ENCODE peak calls at places on chromosome 22, in six cellular contexts. E is right lobe of liver, T is HCT116, M is K562, F is stomach, I is IMR-90. W is an unnamed sample. For H3K4me1, the result is how much of the 10 kb centered on the place peaks cover.

GRCh38 chr22:27247691-27248434 is 553.7 kb downstream of the MN1 start:
- DNase-seq in F (no peak), E (no peak), T (no peak), M (no peak), I (no peak), W (no peak)

GRCh38 chr22:24146791-24147353 is 34.4 kb upstream of the SUSD2 start:
- DNase-seq in M (no peak), E (no peak), F (no peak), T (no peak), I (peak), W (peak)

GRCh38 chr22:31084811-31085492 is 3.8 kb downstream of the SMTN start:
- DNase-seq in F (peak), E (peak), M (peak), I (peak), T (no peak), W (peak)

GRCh38 chr22:47165338-47165931 is 403.0 kb downstream of the TBC1D22A start:
- DNase-seq in I (no peak), M (no peak), T (no peak), F (no peak), E (peak), W (no peak)

GRCh38 chr22:36160499-36160942 is at the start of gene APOL3:
- DNase-seq in M (no peak), F (peak), E (peak), I (peak), T (no peak), W (peak)

GRCh38 chr22:24341657-24342056 is 71.0 kb downstream of the SPECC1L start:
- DNase-seq in M (no peak), I (no peak), E (no peak), T (no peak), F (no peak), W (no peak)

GRCh38 chr22:43439368-43440102 is 27.7 kb downstream of the MPPED1 start:
- DNase-seq in T (no peak), E (no peak), M (no peak), F (no peak), I (no peak), W (no peak)

GRCh38 chr22:39212721-39213376 is 31.9 kb downstream of the PDGFB start:
- DNase-seq in I (no peak), F (no peak), T (peak), E (no peak), M (peak), W (no peak)

GRCh38 chr22:42905217-42905616 is 48.1 kb upstream of the ARFGAP3 start:
- DNase-seq in M (no peak), F (peak), E (peak), T (no peak), I (no peak), W (no peak)

GRCh38 chr22:36039125-36039524 is 10.5 kb upstream of the RBFOX2 start:
- DNase-seq in T (no peak), E (no peak), I (no peak), F (no peak), M (no peak), W (no peak)

GRCh38 chr22:23405366-23405851 is 174.7 kb downstream of the IGLL1 start:
- DNase-seq in M (no peak), E (no peak), T (no peak), F (no peak), I (no peak), W (no peak)

GRCh38 chr22:42196454-42196853 is 65.8 kb upstream of the CYP2D6 start:
- DNase-seq in E (no peak), T (no peak), M (no peak), I (no peak), F (no peak), W (no peak)

GRCh38 chr22:37483594-37484114 is 2.5 kb downstream of the MFNG start:
- DNase-seq in T (no peak), F (no peak), M (no peak), I (no peak), E (no peak), W (no peak)

GRCh38 chr22:37485714-37486223 is 415 bp downstream of the MFNG start:
- DNase-seq in T (no peak), I (no peak), F (no peak), M (no peak), E (no peak), W (no peak)

GRCh38 chr22:37483050-37483449 is 3.1 kb downstream of the MFNG start:
- DNase-seq in T (no peak), F (no peak), M (no peak), I (no peak), E (no peak), W (no peak)

GRCh38 chr22:37485006-37485713 is 1.0 kb downstream of the MFNG start:
- DNase-seq in T (no peak), E (no peak), F (no peak), M (no peak), I (no peak), W (no peak)

GRCh38 chr22:37484115-37485005 is 1.8 kb downstream of the MFNG start:
- DNase-seq in M (no peak), F (peak), E (peak), I (no peak), T (no peak), W (peak)
- H3K4me3 ChIP-seq in M (no peak), F (peak), E (peak), I (no peak), T (no peak), W (peak)

GRCh38 chr22:32826537-32826936 is 25.0 kb downstream of the TIMP3 start:
- DNase-seq in I (no peak), T (no peak), F (no peak), E (no peak), M (no peak), W (no peak)

GRCh38 chr22:32827061-32827602 is 25.6 kb downstream of the TIMP3 start:
- DNase-seq in F (no peak), I (no peak), M (no peak), E (no peak), T (no peak), W (no peak)

GRCh38 chr22:32828561-32828960 is 27.1 kb downstream of the TIMP3 start:
- DNase-seq in T (no peak), M (no peak), I (no peak), F (no peak), E (no peak), W (no peak)

GRCh38 chr22:32829451-32829851 is 27.9 kb downstream of the TIMP3 start:
- DNase-seq in T (no peak), M (no peak), F (no peak), E (no peak), I (no peak), W (no peak)

DNA sequence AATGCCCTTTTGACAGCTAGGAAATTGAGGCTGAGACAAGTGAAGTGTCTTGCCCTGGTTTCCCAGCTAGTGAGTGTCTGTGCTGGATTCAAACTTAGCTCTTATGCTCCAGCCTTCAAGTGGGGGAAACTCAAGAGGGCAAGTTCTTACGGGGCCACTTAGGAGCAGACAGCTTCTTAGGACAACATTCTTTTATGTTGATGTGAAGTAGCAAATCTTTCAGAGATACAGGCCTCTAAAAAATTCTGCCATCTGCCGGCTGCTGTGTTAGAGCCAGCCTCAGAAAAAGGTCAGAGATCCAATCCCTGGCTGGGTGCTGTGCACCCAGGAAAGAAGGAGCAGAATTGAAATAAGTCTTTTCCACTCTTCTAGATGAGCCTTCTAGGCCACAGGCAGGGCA is 26.6 kb downstream of the TIMP3 start:
- DNase-seq in E (no peak), F (no peak), I (no peak), M (no peak), T (no peak), W (no peak)
- H3K4me1 ChIP-seq in E (under half), F (half or more), I (under half), M (under half), T (under half), W (under half)

DNA sequence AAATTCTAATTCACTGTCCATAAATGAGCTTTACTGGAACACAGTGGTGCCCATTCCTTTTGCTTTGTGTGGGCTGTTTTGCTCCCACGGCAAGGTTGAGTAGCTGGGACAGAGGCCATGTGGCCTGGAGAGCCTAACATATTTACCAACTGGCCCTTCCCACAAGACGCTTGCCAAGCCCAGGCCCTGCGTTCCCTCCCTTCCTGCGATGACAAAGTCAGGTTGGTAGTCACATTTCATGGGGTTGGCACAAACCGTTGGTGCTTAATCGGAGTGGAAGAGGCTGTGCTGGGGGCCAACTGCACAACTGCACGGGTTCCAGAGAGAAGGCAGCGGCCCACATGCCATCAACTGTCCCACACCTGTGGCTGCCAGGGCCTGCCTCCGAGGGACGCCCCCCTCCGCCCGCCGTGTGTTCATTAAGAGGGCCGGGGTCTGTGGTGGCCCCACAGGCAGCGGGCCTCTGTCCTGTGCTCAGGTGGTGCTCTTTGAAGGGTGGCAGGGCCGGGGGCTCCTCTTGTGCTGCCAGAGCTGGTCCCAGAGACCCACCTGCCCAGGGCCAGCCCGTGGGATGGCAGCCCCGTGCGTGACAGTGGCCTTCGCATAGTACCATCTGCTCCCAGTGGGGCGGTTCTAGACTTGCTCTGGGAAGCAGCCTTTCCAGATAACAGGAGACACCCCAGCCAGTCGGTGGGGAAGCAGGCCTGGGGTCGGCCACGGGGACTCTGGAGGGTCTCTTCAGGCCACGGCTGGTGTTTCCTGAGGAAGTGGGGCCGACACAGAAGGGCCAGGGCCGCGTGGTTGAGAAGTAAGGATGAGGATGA is 81.5 kb upstream of the CLDN5 start:
- DNase-seq in F (no peak), E (peak), T (no peak), I (no peak), M (peak), W (peak)
- TF ChIP-seq POLR2A in F (no peak), E (peak), T (no peak), I (no peak), M (no peak), W (peak)

DNA sequence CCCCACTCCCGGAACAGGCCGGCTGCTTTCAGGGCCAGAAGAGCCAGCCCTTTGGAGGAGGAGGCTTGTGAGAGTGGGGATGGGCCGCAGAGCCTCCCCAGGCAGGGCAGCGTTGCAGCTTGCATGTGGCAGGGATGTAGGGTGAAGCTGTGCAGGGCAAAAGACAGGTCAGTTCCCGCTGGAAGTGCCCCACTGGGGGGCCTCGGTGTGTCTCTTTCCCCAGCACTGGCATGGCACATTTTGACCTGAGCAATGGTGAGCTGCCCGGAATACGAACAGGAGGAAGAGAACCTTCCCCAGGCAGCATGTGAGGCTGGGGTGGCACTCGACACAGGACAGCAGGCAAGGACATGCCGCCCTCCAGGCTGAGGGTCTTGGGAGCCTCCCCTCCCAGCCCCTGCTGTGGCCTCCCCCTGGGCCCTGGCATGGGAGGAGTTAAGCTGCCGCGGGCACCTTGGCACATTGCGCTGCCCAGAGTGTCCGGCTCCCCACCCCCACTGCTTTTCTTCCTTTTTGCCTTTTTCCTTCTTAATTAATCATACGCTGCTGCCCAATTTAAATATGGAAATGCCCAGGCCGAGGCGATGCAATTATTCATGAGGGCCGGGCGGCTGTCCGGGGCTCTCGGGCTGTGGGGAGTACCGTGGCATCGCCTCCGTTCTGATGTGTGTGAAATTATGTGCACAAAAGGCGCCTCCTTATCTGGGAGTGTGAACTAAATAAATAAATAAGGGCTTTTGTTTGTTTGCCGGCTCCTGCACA is 76.0 kb upstream of the WNT7B start:
- DNase-seq in I (no peak), M (no peak), T (no peak), F (peak), E (peak), W (no peak)
- H3K4me3 ChIP-seq in I (peak), M (no peak), T (peak), F (peak), E (peak), W (peak)

DNA sequence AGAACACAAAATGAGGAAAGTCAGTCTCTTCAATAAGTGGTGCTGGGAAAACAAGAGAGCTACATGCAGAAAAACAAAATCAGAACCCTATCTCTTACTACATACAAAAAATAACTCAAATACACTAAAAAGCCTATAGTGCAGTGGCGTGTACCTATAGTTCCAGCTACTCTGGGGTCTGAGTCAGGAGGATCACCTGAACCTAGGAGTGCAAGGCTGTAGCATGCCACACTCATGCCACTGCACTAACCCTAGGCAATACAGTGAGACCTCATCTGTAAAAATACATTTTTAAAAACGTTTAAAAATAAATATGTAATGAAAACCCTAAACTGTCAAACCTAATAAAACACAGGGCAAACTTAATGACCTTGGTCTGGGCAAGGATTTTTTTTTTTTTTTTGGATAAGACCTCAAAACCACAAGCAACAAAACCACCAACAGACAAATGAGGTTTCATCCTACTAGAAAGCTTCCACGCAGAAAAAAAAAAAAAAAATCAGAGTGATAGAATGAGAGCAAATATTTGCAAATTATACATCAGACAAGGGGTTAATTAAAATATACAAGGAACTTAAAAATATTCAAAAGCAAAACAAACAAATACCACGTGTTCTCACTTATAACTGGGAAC is 35.2 kb downstream of the XKR3 start:
- DNase-seq in F (no peak), I (no peak), E (no peak), T (no peak), M (no peak), W (no peak)
- H3K4me1 ChIP-seq in F (under half), I (under half), E (under half), T (under half), M (under half), W (under half)

DNA sequence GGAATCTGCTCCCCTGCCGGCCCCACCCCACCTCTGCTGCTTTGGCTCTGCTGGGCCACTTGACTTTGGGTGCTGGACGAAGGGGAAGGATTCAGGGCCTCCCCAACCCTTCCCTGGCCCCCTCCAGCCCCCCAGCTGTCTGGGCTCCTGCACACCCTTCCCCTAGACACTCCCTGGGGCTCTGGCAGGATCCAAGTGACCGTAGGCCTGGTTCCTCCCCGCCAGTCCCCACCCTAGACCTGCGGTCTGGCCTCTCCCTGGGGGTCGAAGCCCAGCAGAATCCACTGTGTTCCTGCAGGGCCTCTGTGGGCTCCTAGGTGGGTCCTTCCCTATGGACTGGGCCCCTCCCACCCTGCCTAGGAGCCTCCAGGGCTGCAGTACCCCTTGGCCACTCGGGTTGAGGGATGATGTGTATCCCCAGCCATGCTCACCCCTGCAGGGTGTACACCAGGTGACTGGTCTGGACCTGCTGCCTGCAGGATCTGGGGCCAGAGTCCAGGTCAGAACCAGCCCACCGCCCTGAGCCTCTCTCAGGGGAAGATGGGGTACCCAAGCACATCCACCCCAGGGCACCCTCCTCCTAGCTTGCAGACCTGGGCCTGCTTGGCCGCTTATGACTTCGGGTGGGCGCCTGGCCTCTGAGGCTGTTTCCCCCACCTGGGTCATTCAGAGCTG is 5.6 kb downstream of the PIM3 start:
- DNase-seq in T (no peak), F (peak), M (no peak), I (no peak), E (peak), W (peak)
- TF ChIP-seq POLR2A in T (no peak), F (no peak), M (no peak), I (peak), E (no peak), W (no peak)

DNA sequence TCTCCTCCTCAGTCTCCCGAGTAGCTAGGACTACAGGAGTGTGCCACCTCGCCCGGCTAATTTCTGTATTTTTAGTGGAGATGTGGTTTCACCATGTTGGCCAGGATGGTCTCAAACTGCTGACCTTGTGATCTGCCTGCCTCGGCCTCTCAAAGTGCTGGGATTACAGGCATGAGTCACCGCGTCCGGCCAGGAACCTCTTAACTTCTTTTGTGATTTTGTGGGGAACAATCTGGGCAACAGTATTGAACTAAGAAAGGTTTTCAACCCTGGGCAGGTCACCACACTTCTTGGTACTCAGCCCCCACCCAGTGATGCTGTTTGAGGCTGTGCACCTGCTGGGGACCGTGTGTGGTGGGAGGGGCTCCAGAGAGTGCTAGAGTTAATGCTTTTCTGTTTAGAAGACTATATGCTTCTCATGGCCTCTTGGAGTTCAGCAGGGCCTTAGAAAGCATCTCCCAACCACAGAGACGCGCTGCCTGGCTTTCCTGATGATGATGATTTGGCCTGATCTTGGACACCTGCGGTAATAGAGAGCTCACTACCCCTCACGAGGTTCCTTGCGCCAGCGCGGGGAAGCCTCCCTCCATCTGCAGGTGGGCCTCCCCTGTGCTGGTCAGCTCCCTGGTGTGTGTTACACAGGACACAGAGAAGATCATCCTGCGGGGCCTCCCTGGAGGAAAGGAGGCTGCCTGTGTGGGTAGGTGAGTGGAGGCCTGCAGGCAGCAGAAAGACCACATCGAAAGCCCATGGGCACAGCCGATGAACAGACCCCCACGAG is 1.2 kb downstream of the DENND6B start:
- DNase-seq in F (no peak), I (no peak), E (no peak), M (no peak), T (no peak), W (no peak)
- H3K4me3 ChIP-seq in F (peak), I (peak), E (no peak), M (no peak), T (peak), W (no peak)